ENCODE peak calls at places on chromosomes 11 and 22, in five cellular contexts. F is brain microvascular endothelial cell, D is A673, O is SJCRH30, E is body of pancreas. G is an unnamed sample.
A peak's percentile ranks its signal among the peaks of the same experiment; 100 is the strongest.

GRCh38 chr11:11400635-11401232 is 47.7 kb upstream of the CSNK2A3 start:
- DNase-seq in O (peak; percentile 35), D (peak; percentile 23), E (no peak), F (no peak), G (no peak)

GRCh38 chr11:17771415-17771814 is 36.8 kb downstream of the KCNC1 start:
- DNase-seq in O (no peak), F (no peak), D (no peak), E (no peak), G (no peak)

GRCh38 chr22:36317658-36318271 is 64.8 kb downstream of the APOL1 start:
- DNase-seq in O (no peak), D (no peak), E (no peak), F (no peak), G (no peak)

GRCh38 chr11:61474234-61474633 is 34.3 kb upstream of the LRRC10B start:
- DNase-seq in F (no peak), D (no peak), O (no peak), E (no peak), G (no peak)

GRCh38 chr11:34379539-34379938 is 21.7 kb upstream of the ABTB2 start:
- DNase-seq in O (no peak), D (no peak), F (no peak), E (no peak), G (no peak)

GRCh38 chr22:45830531-45831245 is 146.3 kb downstream of the WNT7B start:
- DNase-seq in D (no peak), E (no peak), O (no peak), F (peak; percentile 29), G (no peak)

GRCh38 chr11:116641561-116642045 is 131.2 kb downstream of the BUD13 start:
- DNase-seq in D (peak; percentile 30), E (peak; percentile 72), O (no peak), F (peak; percentile 11), G (no peak)

GRCh38 chr22:44442856-44443595 is 55.0 kb downstream of the RTL6 start:
- DNase-seq in E (no peak), O (no peak), F (no peak), D (no peak), G (no peak)

GRCh38 chr22:31193092-31193491 is 19.0 kb upstream of the LIMK2 start:
- DNase-seq in E (no peak), O (no peak), D (no peak), F (no peak), G (no peak)

GRCh38 chr22:42271191-42271813 is 849 bp upstream of the TCF20 start:
- DNase-seq in E (no peak), O (no peak), F (no peak), D (no peak), G (no peak)
- H3K4me3 ChIP-seq in E (no peak overlapping the region), O (no peak overlapping the region), F (no peak overlapping the region), D (no peak overlapping the region), G (no peak overlapping the region)

DNA sequence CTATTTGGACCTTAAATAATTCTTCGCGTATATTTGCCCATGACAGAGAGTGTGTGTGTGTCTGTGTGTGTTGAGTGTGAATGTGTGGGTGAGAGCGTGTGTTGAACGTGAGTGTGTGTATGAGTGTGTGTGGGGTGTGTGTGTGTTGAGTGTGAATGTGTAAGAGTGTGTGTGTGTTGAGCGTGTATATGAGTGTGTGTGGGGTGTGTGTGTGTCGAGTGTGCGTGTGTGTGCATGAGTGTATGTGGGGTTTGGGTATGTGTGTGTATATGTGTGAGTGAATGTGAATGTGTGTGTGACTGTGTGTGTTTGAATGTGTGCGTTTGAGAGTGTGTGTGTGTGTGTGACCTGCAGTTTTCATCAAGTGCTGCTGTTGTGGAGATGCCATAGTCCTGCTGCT is 26.8 kb downstream of the GAL start:
- DNase-seq in E (no peak), O (no peak), F (no peak), D (no peak), G (no peak)
- H3K27me3 ChIP-seq in E (no peaks in the 10 kb centered on the region), O (no peaks in the 10 kb centered on the region), F (peaks cover 29% of the 10 kb centered on the region), D (no peaks in the 10 kb centered on the region), G (no peaks in the 10 kb centered on the region)

GRCh38 chr22:50507421-50507990 is at the start of gene LMF2:
- DNase-seq in F (peak; percentile 69), E (peak; percentile 94), O (no peak), D (no peak), G (peak; percentile 93)
- H3K4me3 ChIP-seq in F (peak within 1 kb of the TSS; percentile 98), E (peak within 1 kb of the TSS; percentile 90), O (peak within 1 kb of the TSS; percentile 99), D (peak within 1 kb of the TSS; percentile 99), G (peak within 1 kb of the TSS; percentile 84)

GRCh38 chr22:20637740-20638139 is 130.3 kb downstream of the MED15 start:
- DNase-seq in O (no peak), E (no peak), D (no peak), F (no peak), G (no peak)

GRCh38 chr22:20639343-20639742 is 131.9 kb downstream of the MED15 start:
- DNase-seq in O (no peak), D (no peak), E (no peak), F (no peak), G (no peak)

GRCh38 chr22:20636945-20637344 is 129.5 kb downstream of the MED15 start:
- DNase-seq in O (no peak), F (no peak), E (no peak), D (no peak), G (no peak)

GRCh38 chr22:20639750-20640149 is 132.3 kb downstream of the MED15 start:
- DNase-seq in D (no peak), E (no peak), F (no peak), O (no peak), G (no peak)

GRCh38 chr22:20638143-20638870 is 130.9 kb downstream of the MED15 start:
- DNase-seq in O (no peak), F (no peak), D (no peak), E (peak; percentile 76), G (no peak)
- H3K27me3 ChIP-seq in O (no peaks in the 10 kb centered on the region), F (peaks cover 35% of the 10 kb centered on the region), D (no peaks in the 10 kb centered on the region), E (no peaks in the 10 kb centered on the region), G (no peaks in the 10 kb centered on the region)

GRCh38 chr11:64742940-64743590 is 877 bp downstream of the RASGRP2 start:
- DNase-seq in D (no peak), F (no peak), O (no peak), E (peak; percentile 73), G (peak; percentile 83)
- H3K4me3 ChIP-seq in D (peak overlapping the region; percentile 58), F (no peak overlapping the region), O (no peak overlapping the region), E (no peak overlapping the region), G (peak overlapping the region; percentile 98)

G was measured in CD4-positive, alpha-beta memory T cell.